ENCODE peak calls at places on chromosomes 3 and 15, in eight cellular contexts. V is H1; I is activated T-cell treated with anti-CD3 and anti-CD28 coated beads for 1 hour; C is ascending aorta; K is fibroblast of the aortic adventitia; N is fibroblast of the conjunctiva; L is stimulated activated CD4-positive, alpha-beta T cell treated with anti-CD3 and anti-CD28 coated beads, Interleukin-1b, Interleukin-23, amount 100 ng/mL, for 24 hours; U is nephron progenitor cell. Z is an unnamed sample.

GRCh38 chr3:147655236-147655635 is 246.1 kb downstream of the ZIC1 start:
- DNase-seq in V (no peak), I (no peak), C (no peak), K (peak; percentile 34), N (no peak), L (no peak), U (no peak), Z (no peak)

GRCh38 chr15:31325432-31325975 is 1.1 kb upstream of the KLF13 start:
- DNase-seq in V (no peak), I (peak; percentile 54), C (no peak), K (no peak), N (no peak), L (no peak), U (peak; percentile 70), Z (no peak)

GRCh38 chr3:12181301-12181700 is 22.6 kb upstream of the TIMP4 start:
- DNase-seq in V (no peak), I (no peak), C (no peak), K (no peak), N (no peak), L (no peak), U (no peak), Z (no peak)

GRCh38 chr15:63983071-63983711 is 63.1 kb downstream of the DAPK2 start:
- DNase-seq in V (peak; percentile 65), I (no peak), C (no peak), K (no peak), N (no peak), L (no peak), U (peak; percentile 42), Z (no peak)

GRCh38 chr15:45131510-45131909 is 1.7 kb downstream of the DUOX1 start:
- DNase-seq in V (no peak), I (no peak), C (no peak), K (no peak), N (no peak), L (no peak), U (no peak), Z (no peak)

GRCh38 chr15:33860749-33861148 is 107.5 kb upstream of the CHRM5 start:
- DNase-seq in V (no peak), I (no peak), C (no peak), K (peak; percentile 33), N (peak; percentile 17), L (no peak), U (no peak), Z (no peak)

GRCh38 chr15:42465520-42466259 is 25.3 kb downstream of the ZNF106 start:
- DNase-seq in V (no peak), I (no peak), C (no peak), K (no peak), N (no peak), L (no peak), U (no peak), Z (no peak)

GRCh38 chr15:35719964-35720507 is 174.1 kb upstream of the DPH6 start:
- DNase-seq in V (no peak), I (no peak), C (no peak), K (peak; percentile 30), N (no peak), L (no peak), U (no peak), Z (no peak)

GRCh38 chr15:79339588-79340314 is 28.8 kb downstream of the TMED3 start:
- DNase-seq in V (no peak), I (no peak), C (no peak), K (peak; percentile 77), N (peak; percentile 43), L (no peak), U (peak; percentile 15), Z (no peak)

GRCh38 chr15:67108122-67108871 is 42.9 kb downstream of the SMAD3 start:
- DNase-seq in V (no peak), I (no peak), C (no peak), K (no peak), N (no peak), L (no peak), U (no peak), Z (no peak)

GRCh38 chr3:193573403-193573802 is 18.7 kb upstream of the ATP13A4 start:
- DNase-seq in V (no peak), I (no peak), C (no peak), K (no peak), N (no peak), L (no peak), U (no peak), Z (no peak)

GRCh38 chr3:18740631-18741583 is 315.8 kb upstream of the SATB1 start:
- DNase-seq in V (no peak), I (peak; percentile 30), C (no peak), K (no peak), N (no peak), L (peak; percentile 47), U (no peak), Z (no peak)

GRCh38 chr3:128267541-128267940 is 114.3 kb downstream of the EEFSEC start:
- DNase-seq in V (no peak), I (no peak), C (no peak), K (no peak), N (no peak), L (no peak), U (no peak), Z (no peak)

GRCh38 chr3:19216669-19217337 is 68.5 kb downstream of the KCNH8 start:
- DNase-seq in V (no peak), I (no peak), C (no peak), K (no peak), N (no peak), L (no peak), U (no peak), Z (no peak)

GRCh38 chr3:13229291-13229949 is 156.2 kb upstream of the IQSEC1 start:
- DNase-seq in V (no peak), I (no peak), C (no peak), K (peak; percentile 12), N (no peak), L (no peak), U (no peak), Z (no peak)

GRCh38 chr3:64143399-64144130 is 81.7 kb downstream of the PRICKLE2 start:
- DNase-seq in V (no peak), I (no peak), C (no peak), K (peak; percentile 42), N (no peak), L (no peak), U (no peak), Z (no peak)

GRCh38 chr3:113559011-113559410 is 26.7 kb downstream of the SIDT1 start:
- DNase-seq in V (no peak), I (no peak), C (no peak), K (no peak), N (no peak), L (no peak), U (no peak), Z (no peak)

GRCh38 chr15:45121706-45122417 is 7.7 kb downstream of the DUOXA2 start:
- DNase-seq in V (no peak), I (no peak), C (no peak), K (peak; percentile 82), N (peak; percentile 31), L (no peak), U (no peak), Z (no peak)

GRCh38 chr3:167094632-167095031 is 285.5 kb downstream of the ZBBX start:
- DNase-seq in V (no peak), I (no peak), C (no peak), K (no peak), N (no peak), L (no peak), U (no peak), Z (no peak)

GRCh38 chr3:106560451-106560966 is 691.7 kb upstream of the CBLB start:
- DNase-seq in V (no peak), I (no peak), C (no peak), K (peak; percentile 82), N (peak; percentile 59), L (no peak), U (no peak), Z (no peak)

GRCh38 chr3:71345429-71346027 is 238.0 kb downstream of the FOXP1 start:
- DNase-seq in V (no peak), I (no peak), C (no peak), K (peak; percentile 90), N (peak; percentile 55), L (no peak), U (no peak), Z (no peak)

GRCh38 chr15:100596792-100597191 is 5.2 kb downstream of the LINS1 start:
- DNase-seq in V (no peak), I (peak; percentile 71), C (no peak), K (peak; percentile 49), N (no peak), L (peak; percentile 90), U (no peak), Z (no peak)

GRCh38 chr15:72521682-72522081 is 47.6 kb downstream of the ARIH1 start:
- DNase-seq in V (no peak), I (no peak), C (no peak), K (peak; percentile 8), N (no peak), L (no peak), U (no peak), Z (no peak)

GRCh38 chr3:30655187-30655812 is 48.9 kb downstream of the TGFBR2 start:
- DNase-seq in V (no peak), I (no peak), C (no peak), K (no peak), N (no peak), L (no peak), U (no peak), Z (no peak)

GRCh38 chr3:23648326-23648964 is 157.3 kb upstream of the UBE2E1 start:
- DNase-seq in V (no peak), I (no peak), C (no peak), K (peak; percentile 68), N (no peak), L (no peak), U (no peak), Z (peak; percentile 14)

GRCh38 chr15:93035092-93035915 is 53.7 kb downstream of the RGMA start:
- DNase-seq in V (no peak), I (no peak), C (no peak), K (no peak), N (no peak), L (no peak), U (no peak), Z (no peak)

GRCh38 chr3:185677146-185677829 is 91.2 kb downstream of the SENP2 start:
- DNase-seq in V (no peak), I (no peak), C (no peak), K (peak; percentile 90), N (peak; percentile 77), L (no peak), U (no peak), Z (no peak)

GRCh38 chr3:131053021-131053420 is 26.3 kb downstream of the NEK11 start:
- DNase-seq in V (no peak), I (no peak), C (no peak), K (peak; percentile 51), N (no peak), L (no peak), U (no peak), Z (no peak)

GRCh38 chr15:28955160-28955502 is 69.4 kb downstream of the APBA2 start:
- DNase-seq in V (peak; percentile 34), I (no peak), C (no peak), K (no peak), N (peak; percentile 8), L (no peak), U (peak; percentile 42), Z (no peak)

GRCh38 chr3:12303532-12303931 is 14.7 kb downstream of the PPARG start:
- DNase-seq in V (no peak), I (no peak), C (no peak), K (peak; percentile 87), N (peak; percentile 35), L (no peak), U (no peak), Z (no peak)

GRCh38 chr15:67906382-67906781 is 66.5 kb upstream of the RNU6-1 start:
- DNase-seq in V (no peak), I (no peak), C (no peak), K (peak; percentile 57), N (no peak), L (no peak), U (no peak), Z (no peak)

GRCh38 chr3:41426485-41426884 is 227.2 kb downstream of the CTNNB1 start:
- DNase-seq in V (no peak), I (no peak), C (no peak), K (no peak), N (no peak), L (no peak), U (no peak), Z (no peak)

Z was measured in GOT3.